ENCODE peak calls at places on chromosomes 13 and 19, in seven cellular contexts. R is breast epithelium, Q is upper lobe of left lung, D is GM12878, C is prostate gland, A is transverse colon, Z is K562. K is an unnamed sample. For H3K4me1, the result is how much of the 10 kb centered on the place peaks cover.

GRCh38 chr19:33763661-33764343 is 32.9 kb upstream of the KCTD15 start:
- DNase-seq in C (no peak), Q (peak), R (no peak), D (no peak), A (no peak), Z (no peak), K (no peak)

GRCh38 chr19:37304190-37304883 is 66.6 kb upstream of the ZNF527 start:
- DNase-seq in Z (peak), C (no peak), A (peak), R (no peak), D (no peak), Q (peak), K (peak)

GRCh38 chr13:33119886-33120543 is 103.8 kb downstream of the KL start:
- DNase-seq in Z (no peak), D (no peak), R (peak), Q (no peak), C (peak), A (no peak), K (no peak)

GRCh38 chr13:76014618-76015315 is 378.6 kb downstream of the LMO7 start:
- DNase-seq in R (no peak), Q (no peak), C (no peak), Z (no peak), A (no peak), D (no peak), K (no peak)

GRCh38 chr13:81197483-81197882 is 856.6 kb upstream of the SPRY2 start:
- DNase-seq in Q (no peak), C (no peak), R (no peak), Z (no peak), D (no peak), A (no peak), K (no peak)

GRCh38 chr19:4983346-4984105 is 14.6 kb downstream of the KDM4B start:
- DNase-seq in R (no peak), D (no peak), A (no peak), Z (no peak), Q (no peak), C (no peak), K (no peak)

GRCh38 chr19:54305141-54305540 is 7.8 kb downstream of the LILRA5 start:
- DNase-seq in Z (no peak), C (no peak), D (no peak), R (no peak), Q (no peak), A (no peak), K (no peak)

GRCh38 chr13:109476001-109476400 is 310.4 kb downstream of the IRS2 start:
- DNase-seq in Z (no peak), R (no peak), C (no peak), A (no peak), D (no peak), Q (no peak), K (no peak)

GRCh38 chr13:62387642-62388041 is 972.0 kb upstream of the PCDH20 start:
- DNase-seq in D (no peak), C (no peak), R (no peak), Z (no peak), A (no peak), Q (no peak), K (no peak)

GRCh38 chr13:72456486-72456885 is 270.9 kb downstream of the MZT1 start:
- DNase-seq in C (no peak), D (no peak), Q (no peak), R (no peak), Z (no peak), A (no peak), K (no peak)

GRCh38 chr13:50589651-50590054 is 253.8 kb downstream of the DLEU7 start:
- DNase-seq in R (no peak), D (no peak), A (no peak), Z (no peak), C (no peak), Q (no peak), K (no peak)

GRCh38 chr19:19460258-19460731 is 54.8 kb downstream of the GATAD2A start:
- DNase-seq in R (no peak), Z (no peak), D (no peak), C (no peak), A (no peak), Q (peak), K (no peak)

GRCh38 chr19:16213076-16213475 is 15.4 kb downstream of the AP1M1 start:
- DNase-seq in R (no peak), A (no peak), D (no peak), Q (no peak), C (no peak), Z (no peak), K (no peak)

GRCh38 chr13:65638572-65639168 is 1591.5 kb downstream of the PCDH9 start:
- DNase-seq in Q (no peak), C (no peak), Z (peak), A (no peak), R (no peak), D (no peak), K (no peak)

GRCh38 chr13:29448124-29448685 is 147.3 kb downstream of the SLC7A1 start:
- DNase-seq in Q (no peak), Z (no peak), R (no peak), D (no peak), A (no peak), C (no peak), K (no peak)

GRCh38 chr13:79508224-79508961 is 27.4 kb downstream of the NDFIP2 start:
- DNase-seq in C (no peak), Z (no peak), Q (no peak), A (no peak), R (no peak), D (no peak), K (no peak)

GRCh38 chr19:41657157-41657556 is 30.3 kb upstream of the CEACAM4 start:
- DNase-seq in A (no peak), D (no peak), Z (no peak), C (no peak), R (no peak), Q (no peak), K (no peak)

GRCh38 chr13:73598021-73598712 is 536.0 kb downstream of the KLF12 start:
- DNase-seq in A (no peak), R (no peak), C (no peak), Q (no peak), Z (no peak), D (no peak), K (no peak)

GRCh38 chr19:40442328-40443130 is 1.6 kb downstream of the SERTAD3 start:
- DNase-seq in A (peak), Z (peak), D (no peak), Q (no peak), C (no peak), R (no peak), K (no peak)

GRCh38 chr19:2372076-2372612 is 12.1 kb downstream of the TMPRSS9 start:
- DNase-seq in Z (no peak), C (no peak), D (no peak), A (no peak), Q (no peak), R (no peak), K (no peak)

GRCh38 chr13:53150568-53150967 is 122.0 kb downstream of the OLFM4 start:
- DNase-seq in R (no peak), A (no peak), D (no peak), Z (no peak), C (no peak), Q (no peak), K (no peak)

GRCh38 chr19:54153731-54154326 is 5.7 kb downstream of the LENG1 start:
- DNase-seq in C (no peak), A (peak), Q (no peak), D (no peak), Z (no peak), R (no peak), K (no peak)

GRCh38 chr19:10270180-10270615 is 722 bp upstream of the ICAM1 start:
- DNase-seq in D (no peak), Q (peak), A (peak), R (no peak), Z (peak), C (no peak), K (peak)

GRCh38 chr19:47421844-47422395 is 2.6 kb upstream of the MEIS3 start:
- DNase-seq in Q (peak), C (no peak), D (no peak), Z (no peak), A (no peak), R (no peak), K (no peak)

GRCh38 chr13:97141564-97142005 is 80.5 kb upstream of the MBNL2 start:
- DNase-seq in A (peak), C (peak), Z (peak), Q (no peak), D (peak), R (peak), K (no peak)

GRCh38 chr13:29976535-29976934 is 126.1 kb upstream of the UBL3 start:
- DNase-seq in Z (no peak), D (no peak), C (no peak), Q (no peak), A (no peak), R (no peak), K (no peak)

GRCh38 chr19:30539315-30539714 is 167.1 kb downstream of the ZNF536 start:
- DNase-seq in Q (no peak), Z (no peak), C (no peak), D (no peak), A (no peak), R (no peak), K (no peak)

GRCh38 chr13:29359181-29359580 is 236.3 kb downstream of the SLC7A1 start:
- DNase-seq in C (no peak), D (no peak), A (no peak), Z (no peak), R (no peak), Q (peak), K (no peak)

GRCh38 chr19:48393559-48394330 is at the start of gene GRIN2D:
- DNase-seq in Z (peak), R (no peak), D (no peak), A (peak), Q (peak), C (no peak), K (no peak)

GRCh38 chr13:97385146-97385545 is 48.8 kb upstream of the RAP2A start:
- DNase-seq in R (no peak), Q (no peak), Z (no peak), C (no peak), A (no peak), D (no peak), K (no peak)

GRCh38 chr13:85631801-85632200 is 167.4 kb downstream of the SLITRK6 start:
- DNase-seq in Q (no peak), R (no peak), Z (no peak), C (no peak), A (no peak), D (no peak), K (no peak)

GRCh38 chr13:63605962-63606361 is 2190.3 kb upstream of the PCDH20 start:
- DNase-seq in R (no peak), C (no peak), D (no peak), A (no peak), Q (no peak), Z (no peak), K (no peak)

GRCh38 chr13:20553309-20553708 is 13.6 kb upstream of the IFT88 start:
- DNase-seq in Q (no peak), D (no peak), A (no peak), R (no peak), Z (no peak), C (no peak), K (no peak)

GRCh38 chr13:66940113-66940512 is 290.0 kb downstream of the PCDH9 start:
- DNase-seq in Z (no peak), C (no peak), Q (no peak), D (no peak), A (no peak), R (no peak), K (no peak)

GRCh38 chr19:46180701-46181385 is 32.8 kb downstream of the IGFL2 start:
- DNase-seq in A (no peak), D (no peak), C (no peak), R (no peak), Z (no peak), Q (no peak), K (no peak)

GRCh38 chr19:55460670-55461258 is 678 bp downstream of the ISOC2 start:
- DNase-seq in A (peak), C (peak), D (no peak), Q (peak), R (peak), Z (peak), K (peak)

GRCh38 chr19:45451181-45451849 is 16.5 kb upstream of the FOSB start:
- DNase-seq in C (no peak), D (no peak), Q (no peak), R (peak), Z (no peak), A (peak), K (peak)

GRCh38 chr19:54069482-54069881 is 5.8 kb upstream of the VSTM1 start:
- DNase-seq in D (no peak), R (no peak), A (no peak), Q (no peak), Z (peak), C (no peak), K (no peak)

DNA sequence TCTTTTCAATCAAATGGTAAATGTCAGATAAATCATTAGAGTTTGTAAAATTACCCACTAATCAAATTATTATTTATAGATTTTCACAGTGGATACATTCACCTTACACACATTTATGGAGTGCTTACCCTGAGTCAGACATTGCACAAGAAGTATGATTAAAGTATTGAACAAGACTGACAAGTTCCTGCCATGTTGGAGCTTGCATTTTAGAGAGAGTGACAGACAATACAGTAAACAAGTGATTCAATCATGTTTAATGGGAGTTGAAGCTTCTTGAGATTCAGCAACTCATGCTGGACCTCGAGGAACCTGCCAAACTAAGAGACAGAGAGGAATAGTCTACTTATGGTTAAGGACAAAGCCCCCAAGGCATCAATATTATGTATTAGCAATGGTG is 487.8 kb downstream of the PCDH17 start:
- DNase-seq in Z (no peak), D (no peak), C (no peak), Q (no peak), R (no peak), A (no peak), K (no peak)
- TF ChIP-seq POLR2AphosphoS5 in Z (no peak), D (no peak), C (no peak), Q (no peak), R (no peak), A (no peak), K (no peak)

DNA sequence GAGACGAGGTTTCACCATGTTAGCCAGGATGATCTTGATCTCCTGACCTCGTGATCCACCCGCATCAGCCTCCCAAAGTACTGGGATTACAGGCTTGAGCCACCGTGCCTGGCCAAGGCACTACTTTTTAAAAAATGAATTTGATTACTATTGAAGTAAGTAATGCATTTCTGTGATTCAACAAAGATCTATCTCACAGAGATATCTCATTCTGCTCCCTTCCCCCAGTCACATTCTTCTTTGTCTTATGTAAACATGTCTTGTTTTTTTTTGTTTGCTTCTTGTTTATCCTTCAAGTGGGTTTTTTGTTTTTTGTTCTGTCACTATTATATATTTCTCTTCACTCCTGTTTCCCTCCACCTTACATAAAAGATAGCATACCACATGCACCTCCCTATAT is 6.6 kb downstream of the ZNF146 start:
- DNase-seq in Q (no peak), D (no peak), R (no peak), A (no peak), Z (no peak), C (no peak), K (no peak)
- H3K4me1 ChIP-seq in Q (under half), D (under half), R (under half), A (under half), Z (under half), C (under half), K (under half)

DNA sequence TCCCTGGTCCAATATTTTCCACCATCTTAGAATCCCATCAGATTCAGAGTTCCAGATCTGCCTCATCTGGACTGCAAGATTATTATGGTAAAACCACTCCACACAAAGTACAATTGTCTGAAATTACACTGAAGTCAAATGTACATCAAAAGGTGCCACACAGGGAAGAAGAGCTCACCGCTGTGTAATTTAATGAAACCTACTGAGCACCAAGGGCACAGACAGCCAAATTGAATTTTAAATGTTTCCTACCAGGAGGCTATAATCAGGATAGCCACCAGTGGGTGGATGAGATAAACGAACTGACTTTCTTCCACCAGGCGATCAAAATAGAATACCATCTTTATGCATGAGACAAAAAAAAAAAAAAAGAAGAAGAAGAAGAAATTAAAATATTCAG is 21.8 kb downstream of the LHFPL6 start:
- DNase-seq in D (no peak), R (no peak), Q (no peak), A (no peak), C (no peak), Z (no peak), K (no peak)
- TF ChIP-seq POLR2AphosphoS5 in D (no peak), R (no peak), Q (no peak), A (no peak), C (no peak), Z (no peak), K (no peak)

GRCh38 chr19:13100871-13101589 is 1.6 kb downstream of the LYL1 start:
- DNase-seq in C (no peak), A (no peak), D (no peak), R (no peak), Q (no peak), Z (peak), K (no peak)

GRCh38 chr19:13102416-13102665 is 317 bp downstream of the LYL1 start:
- DNase-seq in D (no peak), Q (no peak), R (no peak), C (no peak), A (no peak), Z (no peak), K (no peak)

GRCh38 chr19:13100031-13100588 is 2.5 kb downstream of the LYL1 start:
- DNase-seq in Q (no peak), Z (peak), A (no peak), D (peak), R (no peak), C (no peak), K (no peak)

GRCh38 chr19:13102666-13103584 is at the start of gene LYL1:
- DNase-seq in A (peak), Q (peak), D (no peak), C (no peak), R (no peak), Z (peak), K (no peak)

GRCh38 chr19:13101590-13102415 is 855 bp downstream of the LYL1 start:
- DNase-seq in R (no peak), Q (no peak), A (no peak), Z (no peak), D (no peak), C (no peak), K (no peak)
- H3K4me1 ChIP-seq in R (under half), Q (half or more), A (half or more), Z (half or more), D (under half), C (under half), K (half or more)

GRCh38 chr19:49890349-49891311 is 6.1 kb downstream of the IL4I1 start:
- DNase-seq in D (no peak), A (peak), Q (peak), R (no peak), Z (peak), C (no peak), K (peak)
- TF ChIP-seq POLR2AphosphoS5 in D (peak), A (no peak), Q (no peak), R (no peak), Z (no peak), C (no peak), K (no peak)

GRCh38 chr13:40656358-40656757 is 10.1 kb downstream of the FOXO1 start:
- DNase-seq in R (no peak), C (no peak), D (no peak), Q (no peak), A (no peak), Z (no peak), K (no peak)

GRCh38 chr13:40660270-40660669 is 6.2 kb downstream of the FOXO1 start:
- DNase-seq in A (no peak), Z (no peak), C (no peak), D (no peak), Q (no peak), R (no peak), K (no peak)

GRCh38 chr13:40660692-40661091 is 5.7 kb downstream of the FOXO1 start:
- DNase-seq in Q (no peak), Z (no peak), A (no peak), C (no peak), D (no peak), R (no peak), K (no peak)

GRCh38 chr13:40657961-40658360 is 8.5 kb downstream of the FOXO1 start:
- DNase-seq in A (no peak), Z (no peak), C (no peak), D (no peak), Q (no peak), R (no peak), K (no peak)

DNA sequence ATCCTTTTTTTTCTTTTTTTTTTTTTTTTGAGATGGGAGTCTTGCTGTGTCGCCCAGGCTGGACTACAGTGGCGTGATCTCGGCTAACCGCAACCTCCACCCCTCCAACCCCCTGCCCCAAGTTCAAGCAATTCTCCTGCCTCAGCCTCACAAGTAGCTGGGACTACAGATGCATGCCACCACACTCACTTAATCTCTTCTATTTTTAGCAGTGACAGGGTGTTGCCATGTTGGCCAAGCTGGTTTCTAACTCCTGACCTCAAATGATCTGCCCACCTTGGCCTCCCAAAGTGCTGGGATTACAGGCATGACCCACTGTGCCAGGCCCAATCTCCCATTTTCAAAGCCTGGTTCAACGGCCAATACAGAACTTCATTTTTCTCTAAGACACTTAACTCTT is 9.1 kb downstream of the FOXO1 start:
- DNase-seq in A (no peak), R (no peak), C (no peak), Q (no peak), Z (no peak), D (no peak), K (no peak)
- H3K4me1 ChIP-seq in A (half or more), R (under half), C (under half), Q (under half), Z (under half), D (under half), K (half or more)

GRCh38 chr13:94251801-94252200 is 227.7 kb downstream of the DCT start:
- DNase-seq in C (no peak), Z (no peak), D (no peak), A (no peak), R (no peak), Q (no peak), K (no peak)
- TF ChIP-seq POLR2AphosphoS5 in C (no peak), Z (no peak), D (no peak), A (no peak), R (no peak), Q (no peak), K (no peak)

K was measured in suprapubic skin.